ENCODE peak calls at places on chromosomes 5 and 9, in eight cellular contexts. T is GM06990; I is colonic mucosa; N is stomach; J is PC-9; O is left lung; K is endothelial cell of umbilical vein; G is CD8-positive, alpha-beta memory T cell. D is an unnamed sample.

GRCh38 chr9:96395964-96396363 is 12.5 kb upstream of the SLC35D2 start:
- DNase-seq in T (no peak), I (no peak), N (no peak), J (no peak), O (no peak), K (no peak), G (no peak), D (no peak)

GRCh38 chr5:58544195-58544594 is 38.7 kb upstream of the RAB3C start:
- DNase-seq in T (no peak), I (no peak), N (no peak), J (no peak), O (no peak), K (no peak), G (no peak), D (no peak)

GRCh38 chr5:19866088-19866446 is 121.9 kb downstream of the CDH18 start:
- DNase-seq in T (no peak), I (no peak), N (no peak), J (no peak), O (no peak), K (no peak), G (no peak), D (no peak)

GRCh38 chr5:89313044-89313443 is 430.1 kb upstream of the MEF2C start:
- DNase-seq in T (no peak), I (no peak), N (no peak), J (no peak), O (no peak), K (peak; percentile 6), G (no peak), D (peak; percentile 77)

GRCh38 chr5:39755986-39756385 is 331.2 kb upstream of the DAB2 start:
- DNase-seq in T (no peak), I (no peak), N (no peak), J (peak; percentile 75), O (no peak), K (peak; percentile 80), G (no peak), D (peak; percentile 94)

GRCh38 chr5:50440651-50441478 is at the start of gene EMB:
- DNase-seq in T (peak; percentile 88), I (peak; percentile 44), N (peak; percentile 66), J (peak; percentile 42), O (peak; percentile 96), K (no peak), G (peak; percentile 73), D (no peak)

GRCh38 chr5:171521219-171521633 is 101.8 kb downstream of the FGF18 start:
- DNase-seq in T (no peak), I (no peak), N (no peak), J (peak; percentile 96), O (no peak), K (peak; percentile 32), G (no peak), D (peak; percentile 85)

GRCh38 chr5:161169776-161170175 is 317.8 kb upstream of the ATP10B start:
- DNase-seq in T (no peak), I (no peak), N (no peak), J (no peak), O (no peak), K (no peak), G (no peak), D (no peak)

GRCh38 chr9:130715270-130716077 is 21.9 kb downstream of the EXOSC2 start:
- DNase-seq in T (no peak), I (no peak), N (no peak), J (no peak), O (no peak), K (peak; percentile 35), G (no peak), D (no peak)

GRCh38 chr5:77607324-77607723 is 31.2 kb downstream of the OTP start:
- DNase-seq in T (no peak), I (no peak), N (no peak), J (no peak), O (no peak), K (no peak), G (no peak), D (no peak)

GRCh38 chr5:180424094-180424493 is 70.1 kb upstream of the CNOT6 start:
- DNase-seq in T (no peak), I (no peak), N (no peak), J (no peak), O (no peak), K (no peak), G (no peak), D (no peak)

GRCh38 chr9:122912964-122913673 is at the start of gene ZBTB6:
- DNase-seq in T (peak; percentile 91), I (peak; percentile 85), N (peak; percentile 78), J (peak; percentile 77), O (no peak), K (peak; percentile 77), G (peak; percentile 55), D (peak; percentile 49)

GRCh38 chr5:179393078-179393477 is 47.8 kb upstream of the ADAMTS2 start:
- DNase-seq in T (no peak), I (no peak), N (peak; percentile 1), J (no peak), O (no peak), K (no peak), G (no peak), D (peak; percentile 20)

GRCh38 chr9:93902051-93902779 is 52.9 kb downstream of the BARX1 start:
- DNase-seq in T (no peak), I (no peak), N (no peak), J (no peak), O (no peak), K (no peak), G (no peak), D (no peak)

GRCh38 chr9:33101104-33101951 is 24.9 kb upstream of the SMU1 start:
- DNase-seq in T (no peak), I (no peak), N (peak; percentile 35), J (peak; percentile 79), O (no peak), K (no peak), G (no peak), D (no peak)

GRCh38 chr5:41587668-41588067 is 77.3 kb upstream of the PLCXD3 start:
- DNase-seq in T (no peak), I (no peak), N (no peak), J (no peak), O (peak; percentile 50), K (no peak), G (no peak), D (no peak)

GRCh38 chr5:127567026-127567768 is 49.8 kb downstream of the PRRC1 start:
- DNase-seq in T (peak; percentile 47), I (no peak), N (no peak), J (no peak), O (no peak), K (no peak), G (no peak), D (no peak)

GRCh38 chr9:14400658-14400995 is 86.7 kb upstream of the NFIB start:
- DNase-seq in T (no peak), I (peak; percentile 25), N (peak; percentile 31), J (no peak), O (no peak), K (peak; percentile 90), G (no peak), D (peak; percentile 72)

GRCh38 chr5:57277085-57277484 is 103.2 kb downstream of the GPBP1 start:
- DNase-seq in T (no peak), I (no peak), N (no peak), J (no peak), O (no peak), K (peak; percentile 54), G (no peak), D (no peak)

GRCh38 chr5:80408475-80408875 is 611 bp downstream of the ZFYVE16 start:
- DNase-seq in T (no peak), I (no peak), N (peak; percentile 50), J (peak; percentile 55), O (peak; percentile 92), K (peak; percentile 73), G (peak; percentile 50), D (no peak)

GRCh38 chr5:55149396-55149795 is 10.6 kb upstream of the GPX8 start:
- DNase-seq in T (no peak), I (no peak), N (no peak), J (no peak), O (no peak), K (no peak), G (no peak), D (no peak)

DNA sequence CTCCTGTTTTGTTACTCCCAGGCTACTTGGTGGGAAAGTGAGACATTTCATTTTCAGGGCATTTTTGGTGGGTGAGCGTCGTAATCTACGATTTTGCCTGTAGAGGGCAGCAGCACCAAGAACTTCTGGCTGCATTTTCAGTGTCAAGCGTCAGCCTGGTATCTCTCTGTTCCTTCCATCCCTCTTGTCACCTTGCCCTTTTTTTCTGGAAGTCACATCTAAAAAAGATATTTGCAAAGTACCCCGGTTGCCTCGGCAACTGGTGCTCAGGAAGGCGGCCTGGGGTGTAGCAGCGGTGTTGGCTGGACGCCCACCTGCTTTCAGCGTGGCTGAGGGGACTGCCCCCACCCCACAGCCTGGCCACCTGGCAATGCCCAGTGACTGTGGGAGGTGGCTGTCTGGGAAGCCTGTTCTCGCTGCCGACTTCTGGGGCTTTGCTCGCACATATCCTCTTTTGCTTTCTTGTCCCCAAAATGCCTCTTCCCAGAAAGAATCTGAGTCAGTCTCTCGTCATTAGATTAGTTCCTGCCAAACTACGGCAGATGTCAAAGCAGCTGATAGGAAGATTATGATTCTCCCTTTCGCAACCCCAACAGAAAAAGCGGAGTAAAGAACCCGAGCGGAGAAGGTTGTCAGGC is 84.5 kb downstream of the ACER2 start:
- DNase-seq in T (peak; percentile 12), I (peak; percentile 34), N (peak; percentile 32), J (no peak), O (peak; percentile 79), K (peak; percentile 59), G (no peak), D (peak; percentile 63)
- H3K4me3 ChIP-seq in T (no peak overlapping the region), I (peak overlapping the region; percentile 6), N (peak overlapping the region; percentile 21), J (no peak overlapping the region), O (peak overlapping the region; percentile 6), K (no peak overlapping the region), G (peak overlapping the region; percentile 51), D (peak overlapping the region; percentile 44)

DNA sequence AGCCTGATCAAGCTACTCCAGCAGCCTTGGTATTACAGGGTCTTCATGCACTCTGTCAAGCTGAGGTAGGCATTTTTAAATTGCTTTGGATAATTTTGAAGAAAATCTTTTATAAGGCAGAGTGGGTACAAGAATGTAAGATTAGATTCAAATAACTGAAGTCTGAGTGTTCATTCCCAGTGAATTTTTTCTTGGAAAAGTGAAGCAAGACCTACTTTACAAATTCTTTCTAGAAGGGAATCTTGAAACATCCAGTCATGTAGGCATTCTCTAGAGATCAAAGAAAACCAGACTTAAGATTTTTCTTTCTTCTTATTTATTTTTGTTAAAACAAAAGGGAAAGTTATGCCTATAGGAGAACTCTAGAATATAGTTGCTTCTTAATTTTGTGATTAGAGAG is 139.0 kb downstream of the FOCAD start:
- DNase-seq in T (no peak), I (no peak), N (no peak), J (no peak), O (no peak), K (no peak), G (no peak), D (no peak)
- H3K4me3 ChIP-seq in T (no peak overlapping the region), I (no peak overlapping the region), N (no peak overlapping the region), J (no peak overlapping the region), O (no peak overlapping the region), K (no peak overlapping the region), G (no peak overlapping the region), D (no peak overlapping the region)

GRCh38 chr5:72301557-72301956 is 18.5 kb downstream of the MRPS27 start:
- DNase-seq in T (peak; percentile 57), I (no peak), N (no peak), J (no peak), O (no peak), K (no peak), G (no peak), D (no peak)
- H3K4me3 ChIP-seq in T (peak overlapping the region; percentile 33), I (no peak overlapping the region), N (no peak overlapping the region), J (no peak overlapping the region), O (no peak overlapping the region), K (no peak overlapping the region), G (no peak overlapping the region), D (no peak overlapping the region)

GRCh38 chr5:18465833-18466681 is 831.8 kb downstream of the TAF11L14 start:
- DNase-seq in T (peak; percentile 5), I (peak; percentile 49), N (peak; percentile 49), J (peak; percentile 37), O (no peak), K (peak; percentile 10), G (peak; percentile 1), D (peak; percentile 15)
- H3K4me3 ChIP-seq in T (no peak overlapping the region), I (no peak overlapping the region), N (no peak overlapping the region), J (no peak overlapping the region), O (no peak overlapping the region), K (no peak overlapping the region), G (no peak overlapping the region), D (no peak overlapping the region)